ENCODE peak calls at places on chromosomes 12 and 14, in ten cellular contexts. A is glutamatergic neuron, C is WTC11, D is psoas muscle, Q is GM20000, X is lower leg skin, U is Calu3, I is H9, L is A549, H is AG10803. V is an unnamed sample.
A peak's percentile ranks its signal among the peaks of the same experiment; 100 is the strongest.

GRCh38 chr12:3097186-3097804 is 20.1 kb downstream of the TSPAN9 start:
- DNase-seq in L (no peak), A (no peak), C (no peak), X (no peak), D (peak; percentile 61), I (peak; percentile 30), H (no peak), U (peak; percentile 49), Q (no peak), V (peak; percentile 92)

GRCh38 chr12:56261503-56262230 is 3.5 kb upstream of the ANKRD52 start:
- DNase-seq in C (no peak), U (peak; percentile 35), H (peak; percentile 93), I (no peak), Q (no peak), X (no peak), A (no peak), D (no peak), L (peak; percentile 95), V (peak; percentile 74)

GRCh38 chr14:99704037-99704436 is 19.9 kb downstream of the CYP46A1 start:
- DNase-seq in U (no peak), Q (no peak), A (no peak), L (no peak), I (no peak), H (no peak), C (no peak), D (no peak), X (no peak), V (no peak)

GRCh38 chr12:120194534-120195395 is at the start of gene GCN1:
- DNase-seq in C (peak; percentile 74), D (peak; percentile 88), U (peak; percentile 94), X (peak; percentile 65), A (peak; percentile 86), H (peak; percentile 76), Q (peak; percentile 92), I (peak; percentile 86), L (peak; percentile 84), V (peak; percentile 79)

GRCh38 chr14:90023176-90023896 is 38.5 kb upstream of the KCNK13 start:
- DNase-seq in H (no peak), C (no peak), L (no peak), X (no peak), A (no peak), D (no peak), I (no peak), U (no peak), Q (no peak), V (peak; percentile 59)

GRCh38 chr12:93943766-93944165 is 204.6 kb upstream of the PLXNC1 start:
- DNase-seq in I (no peak), Q (no peak), C (no peak), U (no peak), L (peak; percentile 31), X (peak; percentile 51), D (peak; percentile 55), A (no peak), H (peak; percentile 80), V (peak; percentile 28)

GRCh38 chr12:57545809-57546437 is 1.1 kb downstream of the DCTN2 start:
- DNase-seq in X (no peak), D (no peak), H (no peak), C (no peak), I (no peak), U (no peak), Q (no peak), A (no peak), L (no peak), V (no peak)

GRCh38 chr14:58607571-58608317 is 30.0 kb upstream of the DACT1 start:
- DNase-seq in C (no peak), L (no peak), H (peak; percentile 77), A (no peak), X (no peak), U (no peak), Q (no peak), D (no peak), I (no peak), V (no peak)

GRCh38 chr12:106126441-106127288 is 12.1 kb downstream of the NUAK1 start:
- DNase-seq in U (no peak), C (no peak), A (no peak), L (peak; percentile 96), X (peak; percentile 67), Q (no peak), H (peak; percentile 82), I (no peak), D (no peak), V (peak; percentile 88)

GRCh38 chr12:32501835-32502333 is 102.5 kb downstream of the FGD4 start:
- DNase-seq in A (peak; percentile 71), U (peak; percentile 72), I (peak; percentile 94), X (peak; percentile 66), Q (no peak), L (no peak), H (peak; percentile 82), C (peak; percentile 77), D (peak; percentile 20), V (peak; percentile 87)

GRCh38 chr14:104582649-104583048 is 3.1 kb downstream of the C14orf180 start:
- DNase-seq in X (no peak), U (no peak), L (no peak), A (no peak), D (peak; percentile 33), C (no peak), I (no peak), Q (no peak), H (no peak), V (no peak)

GRCh38 chr14:36449903-36450302 is 70.1 kb downstream of the NKX2-1 start:
- DNase-seq in U (no peak), A (no peak), L (peak; percentile 38), H (no peak), Q (no peak), D (no peak), I (no peak), X (no peak), C (no peak), V (no peak)

GRCh38 chr14:99327458-99328250 is 55.7 kb upstream of the BCL11B start:
- DNase-seq in C (no peak), D (no peak), L (no peak), A (no peak), Q (no peak), X (no peak), I (peak; percentile 29), U (no peak), H (no peak), V (no peak)

GRCh38 chr14:95354834-95355233 is 35.1 kb upstream of the CLMN start:
- DNase-seq in U (no peak), X (no peak), L (no peak), Q (no peak), H (no peak), I (no peak), D (no peak), C (no peak), A (no peak), V (no peak)

GRCh38 chr12:16473610-16474326 is 126.3 kb downstream of the MGST1 start:
- DNase-seq in C (no peak), L (no peak), H (peak; percentile 66), Q (no peak), I (no peak), U (no peak), D (no peak), A (no peak), X (no peak), V (peak; percentile 37)

GRCh38 chr12:14701808-14702568 is 5.6 kb upstream of the GUCY2C start:
- DNase-seq in L (no peak), Q (no peak), U (no peak), I (no peak), A (no peak), C (no peak), X (no peak), D (no peak), H (no peak), V (no peak)
- TF ChIP-seq CTCF in L (no peak), Q (no peak), U (no peak), I (no peak), A (no peak), C (no peak), X (no peak), D (no peak), H (no peak), V (no peak)

GRCh38 chr12:1532796-1533195 is 61.6 kb downstream of the FBXL14 start:
- DNase-seq in D (no peak), Q (no peak), A (no peak), U (no peak), C (no peak), X (no peak), H (peak; percentile 34), L (no peak), I (no peak), V (no peak)
- TF ChIP-seq CTCF in D (no peak), Q (no peak), A (no peak), U (no peak), C (no peak), X (no peak), H (peak; percentile 40), L (no peak), I (no peak), V (no peak)

DNA sequence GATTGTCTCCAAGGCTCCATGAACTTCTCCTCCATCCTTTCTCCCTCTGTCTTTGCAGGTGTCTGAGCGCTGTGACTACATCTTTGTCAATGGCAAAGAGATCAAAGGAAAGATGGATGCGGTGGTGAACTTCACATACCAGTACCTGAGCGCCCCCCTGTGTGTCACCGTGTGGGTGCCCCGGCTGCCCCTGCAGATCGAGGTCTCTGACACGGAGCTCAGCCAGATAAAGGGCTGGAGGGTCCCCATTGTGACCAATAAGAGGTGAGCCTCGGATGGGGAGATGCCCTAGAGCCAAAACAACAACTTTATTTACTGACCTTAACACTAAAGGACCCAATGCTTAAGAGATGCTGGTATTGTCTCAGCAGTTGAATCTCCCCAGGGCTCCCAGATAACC is 130.0 kb downstream of the SLC15A4 start:
- DNase-seq in A (no peak), Q (no peak), X (no peak), L (no peak), U (no peak), I (no peak), H (no peak), D (no peak), C (no peak), V (no peak)
- TF ChIP-seq CTCF in A (no peak), Q (no peak), X (no peak), L (no peak), U (no peak), I (peak; percentile 40), H (no peak), D (no peak), C (no peak), V (no peak)

GRCh38 chr12:53709671-53710070 is 17.6 kb downstream of the CALCOCO1 start:
- DNase-seq in U (no peak), D (no peak), C (no peak), L (no peak), Q (no peak), H (peak; percentile 17), I (no peak), A (no peak), X (no peak), V (no peak)
- TF ChIP-seq CTCF in U (no peak), D (no peak), C (no peak), L (no peak), Q (no peak), H (no peak), I (no peak), A (no peak), X (no peak), V (no peak)

V was measured in fibroblast of villous mesenchyme.